ENCODE peak calls at places on chromosomes 7 and 10, in six cellular contexts. J is A673, T is cardiac fibroblast, N is bronchial epithelial cell, L is heart right ventricle, R is cardiac muscle cell. B is an unnamed sample.

GRCh38 chr7:1884583-1885350 is 214.7 kb downstream of the ELFN1 start:
- DNase-seq in L (no peak), R (no peak), J (no peak), T (no peak), N (peak), B (no peak)

GRCh38 chr10:4720463-4720862 is 105.5 kb upstream of the AKR1E2 start:
- DNase-seq in T (peak), N (no peak), J (no peak), L (no peak), R (peak), B (no peak)

GRCh38 chr10:48526371-48526821 is 78.5 kb downstream of the ARHGAP22 start:
- DNase-seq in T (peak), R (peak), N (peak), J (peak), L (no peak), B (peak)

GRCh38 chr7:20503278-20503677 is 112.2 kb upstream of the ABCB5 start:
- DNase-seq in N (no peak), R (no peak), L (no peak), J (no peak), T (no peak), B (no peak)

GRCh38 chr7:149880871-149881301 is 7.1 kb downstream of the ATP6V0E2 start:
- DNase-seq in T (no peak), N (no peak), L (peak), J (no peak), R (peak), B (no peak)

GRCh38 chr7:157355784-157356511 is 19.1 kb downstream of the DNAJB6 start:
- DNase-seq in J (peak), L (no peak), N (peak), R (no peak), T (peak), B (no peak)

GRCh38 chr7:38909870-38910269 is 879 bp upstream of the VPS41 start:
- DNase-seq in T (no peak), L (no peak), R (no peak), J (no peak), N (no peak), B (no peak)

GRCh38 chr10:49592726-49593563 is 17.2 kb upstream of the SLC18A3 start:
- DNase-seq in L (peak), R (peak), N (peak), T (peak), J (peak), B (peak)

GRCh38 chr7:107982463-107982862 is 20.5 kb downstream of the LAMB1 start:
- DNase-seq in T (no peak), L (no peak), R (no peak), J (no peak), N (no peak), B (no peak)

GRCh38 chr7:101166603-101166908 is 1.2 kb upstream of the VGF start:
- DNase-seq in N (no peak), R (no peak), T (no peak), L (no peak), J (no peak), B (no peak)
- H3K4me3 ChIP-seq in N (no peak), R (no peak), T (no peak), L (no peak), J (no peak), B (no peak)

GRCh38 chr10:80405636-80406035 is 2.7 kb upstream of the PRXL2A start:
- DNase-seq in R (no peak), T (peak), J (peak), L (no peak), N (peak), B (peak)

GRCh38 chr10:80407836-80408197 is 534 bp upstream of the PRXL2A start:
- DNase-seq in N (peak), T (no peak), R (no peak), J (no peak), L (peak), B (peak)

GRCh38 chr10:80406249-80406648 is 2.1 kb upstream of the PRXL2A start:
- DNase-seq in J (no peak), N (no peak), T (no peak), R (no peak), L (no peak), B (no peak)

GRCh38 chr10:80408198-80409085 is at the start of gene PRXL2A:
- DNase-seq in T (peak), L (peak), R (peak), N (no peak), J (peak), B (peak)

GRCh38 chr10:80405035-80405434 is 3.3 kb upstream of the PRXL2A start:
- DNase-seq in L (no peak), R (no peak), N (no peak), T (no peak), J (no peak), B (no peak)
- H3K4me3 ChIP-seq in L (no peak), R (no peak), N (no peak), T (no peak), J (no peak), B (no peak)

GRCh38 chr7:36119005-36119711 is 33.9 kb upstream of the EEPD1 start:
- DNase-seq in N (peak), T (peak), J (peak), R (peak), L (no peak), B (no peak)
- H3K4me3 ChIP-seq in N (no peak), T (no peak), J (no peak), R (no peak), L (no peak), B (no peak)

GRCh38 chr7:29488203-29488970 is 75.2 kb upstream of the PRR15 start:
- DNase-seq in T (peak), R (no peak), L (no peak), N (no peak), J (no peak), B (no peak)
- H3K4me3 ChIP-seq in T (peak), R (no peak), L (no peak), N (no peak), J (no peak), B (no peak)

DNA sequence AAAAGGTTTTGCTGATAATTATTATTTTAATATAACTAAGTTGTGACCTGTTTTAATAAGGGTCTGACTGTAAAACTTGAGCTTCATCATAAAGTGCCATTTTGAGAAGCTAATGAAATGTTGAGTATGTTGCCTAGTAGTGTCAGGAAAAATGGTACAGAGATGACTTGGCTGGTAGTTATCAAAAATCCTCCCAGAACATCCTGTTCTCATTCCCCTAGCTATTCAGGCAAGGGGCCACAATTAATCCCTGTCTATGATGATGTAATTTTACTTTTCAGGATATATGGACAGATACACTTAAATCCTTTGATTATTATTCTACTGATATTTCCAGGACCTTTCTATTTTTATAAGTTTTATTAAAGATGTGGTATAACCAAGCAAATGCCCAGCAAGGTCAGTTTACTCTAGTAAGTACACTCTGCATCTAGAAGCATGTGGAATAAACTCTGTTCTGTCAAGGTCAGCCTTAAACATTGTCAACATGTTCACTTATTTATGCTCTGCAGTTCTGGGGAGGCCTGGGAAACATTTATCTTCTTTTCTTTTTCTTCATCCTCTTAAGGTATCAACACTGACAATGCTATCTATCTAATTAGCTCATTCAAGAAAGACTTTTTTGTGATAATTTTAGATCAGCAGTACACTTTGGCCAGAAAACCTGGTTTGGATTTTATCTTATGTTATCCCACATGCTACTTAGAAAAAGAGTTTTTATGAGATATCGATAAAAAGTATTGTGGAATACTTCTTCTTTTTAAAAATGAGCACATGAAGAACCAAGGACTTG is 32.1 kb downstream of the BTRC start:
- DNase-seq in N (no peak), J (no peak), T (peak), R (peak), L (no peak), B (no peak)
- H3K4me3 ChIP-seq in N (no peak), J (no peak), T (no peak), R (no peak), L (no peak), B (no peak)

GRCh38 chr10:8213735-8214134 is 159.2 kb downstream of the GATA3 start:
- DNase-seq in J (no peak), T (no peak), N (no peak), R (no peak), L (no peak), B (no peak)

GRCh38 chr10:8216893-8217292 is 162.4 kb downstream of the GATA3 start:
- DNase-seq in T (no peak), J (no peak), R (no peak), N (no peak), L (no peak), B (no peak)

GRCh38 chr10:8211631-8212030 is 157.1 kb downstream of the GATA3 start:
- DNase-seq in J (no peak), T (peak), N (no peak), R (no peak), L (no peak), B (no peak)

DNA sequence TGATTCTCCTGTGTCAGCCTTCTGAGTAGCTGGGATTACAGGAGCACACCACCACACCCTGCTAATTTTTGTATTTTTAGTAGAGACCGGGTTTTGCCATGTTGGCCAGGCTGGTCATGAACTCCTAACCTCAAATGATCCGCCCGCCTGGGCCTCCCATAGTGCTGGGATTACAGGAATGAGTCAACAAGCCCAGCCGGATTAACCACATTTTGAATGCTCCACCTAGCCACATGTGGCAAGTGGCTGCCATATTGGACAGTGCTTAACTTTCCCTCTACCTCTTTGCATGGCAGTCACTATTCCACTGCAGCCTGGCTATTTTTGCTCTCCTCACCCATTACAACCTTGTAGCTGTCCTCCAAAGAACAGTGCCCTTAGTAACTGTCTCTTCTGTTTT is 160.1 kb downstream of the GATA3 start:
- DNase-seq in N (no peak), J (no peak), R (no peak), L (no peak), T (no peak), B (no peak)
- H3K4me3 ChIP-seq in N (no peak), J (no peak), R (no peak), L (no peak), T (no peak), B (no peak)

B was measured in SJCRH30.